ENCODE peak calls at places on chromosome 3, in nine cellular contexts. F, I, U, V, K, B, Z, J and N are unnamed samples. For H3K27me3, the result is how much of the 10 kb centered on the place peaks cover.

GRCh38 chr3:82012775-82013174 is 251.3 kb upstream of the GBE1 start:
- DNase-seq in F (no peak), I (no peak), U (no peak), V (no peak), K (no peak), B (no peak), Z (no peak), J (no peak), N (peak)

GRCh38 chr3:149258298-149258697 is 36.7 kb upstream of the CP start:
- DNase-seq in F (no peak), I (no peak), U (peak), V (no peak), K (no peak), B (no peak), Z (peak), J (peak), N (no peak)

GRCh38 chr3:54042259-54042823 is 80.0 kb upstream of the CACNA2D3 start:
- DNase-seq in F (peak), I (no peak), U (no peak), V (no peak), K (no peak), B (no peak), Z (no peak), J (no peak), N (peak)

GRCh38 chr3:190101320-190102117 is 19.2 kb downstream of the P3H2 start:
- DNase-seq in F (no peak), I (no peak), U (peak), V (peak), K (no peak), B (no peak), Z (no peak), J (no peak), N (no peak)

GRCh38 chr3:24471480-24471879 is 23.2 kb downstream of the THRB start:
- DNase-seq in F (no peak), I (no peak), U (no peak), V (no peak), K (no peak), B (no peak), Z (no peak), J (no peak), N (no peak)

GRCh38 chr3:132536442-132537153 is 60.5 kb upstream of the ACKR4 start:
- DNase-seq in F (no peak), I (no peak), U (no peak), V (peak), K (no peak), B (no peak), Z (no peak), J (no peak), N (peak)

GRCh38 chr3:127796045-127796720 is 26.1 kb downstream of the MGLL start:
- DNase-seq in F (no peak), I (no peak), U (no peak), V (no peak), K (no peak), B (no peak), Z (no peak), J (no peak), N (no peak)

GRCh38 chr3:152177757-152178156 is 91.0 kb upstream of the MBNL1 start:
- DNase-seq in F (no peak), I (no peak), U (no peak), V (peak), K (no peak), B (no peak), Z (no peak), J (no peak), N (no peak)

GRCh38 chr3:52026016-52026415 is 30.3 kb upstream of the RPL29 start:
- DNase-seq in F (no peak), I (no peak), U (no peak), V (no peak), K (no peak), B (no peak), Z (no peak), J (no peak), N (no peak)

GRCh38 chr3:73451276-73451973 is 173.3 kb downstream of the PDZRN3 start:
- DNase-seq in F (no peak), I (peak), U (no peak), V (no peak), K (no peak), B (no peak), Z (no peak), J (no peak), N (no peak)

GRCh38 chr3:16102905-16103364 is 71.5 kb upstream of the GALNT15 start:
- DNase-seq in F (peak), I (no peak), U (peak), V (peak), K (no peak), B (peak), Z (no peak), J (no peak), N (peak)

GRCh38 chr3:126880898-126881297 is 102.0 kb upstream of the PLXNA1 start:
- DNase-seq in F (no peak), I (no peak), U (no peak), V (no peak), K (no peak), B (no peak), Z (no peak), J (no peak), N (no peak)

GRCh38 chr3:128503164-128503651 is 10.2 kb upstream of the GATA2 start:
- DNase-seq in F (no peak), I (no peak), U (no peak), V (no peak), K (no peak), B (no peak), Z (no peak), J (no peak), N (no peak)

GRCh38 chr3:75906555-75907112 is 121.3 kb upstream of the ZNF717 start:
- DNase-seq in F (peak), I (no peak), U (peak), V (peak), K (no peak), B (peak), Z (no peak), J (no peak), N (peak)

GRCh38 chr3:139433089-139433488 is 43.2 kb downstream of the RBP2 start:
- DNase-seq in F (no peak), I (no peak), U (no peak), V (no peak), K (no peak), B (no peak), Z (no peak), J (no peak), N (no peak)

GRCh38 chr3:73365756-73366397 is 258.9 kb downstream of the PDZRN3 start:
- DNase-seq in F (no peak), I (no peak), U (peak), V (peak), K (peak), B (peak), Z (peak), J (peak), N (no peak)

GRCh38 chr3:46524832-46525231 is 27.1 kb downstream of the RTP3 start:
- DNase-seq in F (no peak), I (no peak), U (no peak), V (no peak), K (no peak), B (no peak), Z (no peak), J (no peak), N (no peak)

GRCh38 chr3:45635475-45636256 is 41.1 kb downstream of the LIMD1 start:
- DNase-seq in F (peak), I (no peak), U (peak), V (peak), K (no peak), B (peak), Z (no peak), J (no peak), N (peak)

GRCh38 chr3:167066977-167067843 is 312.9 kb downstream of the ZBBX start:
- DNase-seq in F (no peak), I (no peak), U (no peak), V (no peak), K (no peak), B (no peak), Z (no peak), J (no peak), N (no peak)

GRCh38 chr3:155219106-155219505 is 74.4 kb downstream of the STRIT1 start:
- DNase-seq in F (no peak), I (no peak), U (no peak), V (no peak), K (no peak), B (no peak), Z (no peak), J (no peak), N (peak)

GRCh38 chr3:35674451-35675109 is 35.3 kb downstream of the ARPP21 start:
- DNase-seq in F (no peak), I (no peak), U (no peak), V (no peak), K (no peak), B (no peak), Z (no peak), J (no peak), N (no peak)

GRCh38 chr3:180564676-180565075 is 37.3 kb upstream of the TTC14 start:
- DNase-seq in F (no peak), I (no peak), U (no peak), V (no peak), K (no peak), B (no peak), Z (no peak), J (no peak), N (no peak)

GRCh38 chr3:152356870-152357276 is 88.1 kb downstream of the MBNL1 start:
- DNase-seq in F (no peak), I (no peak), U (no peak), V (no peak), K (no peak), B (no peak), Z (no peak), J (no peak), N (no peak)

GRCh38 chr3:49244589-49245205 is 32.3 kb downstream of the C3orf62 start:
- DNase-seq in F (peak), I (no peak), U (no peak), V (no peak), K (no peak), B (no peak), Z (no peak), J (no peak), N (peak)

GRCh38 chr3:132343018-132343612 is 25.9 kb downstream of the ACP3 start:
- DNase-seq in F (peak), I (peak), U (peak), V (peak), K (peak), B (peak), Z (peak), J (no peak), N (peak)

GRCh38 chr3:127011270-127011992 is 28.5 kb downstream of the PLXNA1 start:
- DNase-seq in F (no peak), I (no peak), U (no peak), V (no peak), K (no peak), B (no peak), Z (peak), J (no peak), N (no peak)

DNA sequence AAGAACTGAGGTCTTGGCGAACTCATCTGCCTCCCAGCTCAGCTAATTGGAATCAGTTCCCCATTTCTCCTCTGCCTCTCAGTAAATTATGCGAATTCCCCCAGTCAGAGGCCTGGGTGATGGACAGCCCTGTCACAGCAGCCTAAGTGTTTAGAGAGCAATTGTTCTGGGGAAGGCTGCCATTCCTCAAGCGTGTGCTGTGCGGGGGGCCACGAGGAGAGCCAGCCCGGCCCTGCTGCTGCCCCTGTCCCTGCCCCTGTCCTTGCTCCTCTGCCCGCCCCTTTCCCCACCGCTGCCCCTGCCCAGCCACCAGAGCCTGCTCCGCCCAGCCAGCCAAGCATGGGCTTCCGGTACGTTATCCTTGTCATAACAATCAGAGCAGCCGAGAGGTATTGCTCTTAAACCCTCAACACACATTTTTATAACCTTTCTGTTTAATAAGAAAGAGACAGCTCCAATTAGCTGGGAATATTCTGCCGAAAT is 12.2 kb upstream of the CACNA2D2 start:
- DNase-seq in F (no peak), I (no peak), U (peak), V (no peak), K (peak), B (no peak), Z (peak), J (no peak), N (no peak)
- H3K27me3 ChIP-seq in F (under half), I (under half), U (under half), V (under half), K (under half), B (half or more), Z (under half), J (under half), N (under half)

GRCh38 chr3:134559591-134559990 is 73.7 kb downstream of the CEP63 start:
- DNase-seq in F (no peak), I (no peak), U (no peak), V (no peak), K (no peak), B (no peak), Z (no peak), J (no peak), N (no peak)
- TF ChIP-seq CTCF in F (no peak), I (no peak), U (no peak), V (no peak), K (no peak), B (no peak), Z (no peak), J (no peak), N (no peak)

GRCh38 chr3:112619295-112619694 is 21.6 kb downstream of the CCDC80 start:
- DNase-seq in F (peak), I (no peak), U (no peak), V (peak), K (no peak), B (no peak), Z (no peak), J (no peak), N (peak)
- H3K4me3 ChIP-seq in F (no peak), I (no peak), U (no peak), V (no peak), K (no peak), B (no peak), Z (no peak), J (no peak), N (no peak)

GRCh38 chr3:43995078-43995928 is 246.4 kb upstream of the TOPAZ1 start:
- DNase-seq in F (peak), I (no peak), U (no peak), V (peak), K (no peak), B (no peak), Z (no peak), J (no peak), N (peak)
- H3K27me3 ChIP-seq in F (under half), I (half or more), U (under half), V (under half), K (half or more), B (half or more), Z (half or more), J (half or more), N (under half)

GRCh38 chr3:197302696-197303341 is 4.4 kb upstream of the DLG1 start:
- DNase-seq in F (peak), I (no peak), U (peak), V (peak), K (no peak), B (no peak), Z (no peak), J (no peak), N (peak)
- TF ChIP-seq CTCF in F (no peak), I (no peak), U (peak), V (no peak), K (no peak), B (no peak), Z (no peak), J (no peak), N (no peak)

DNA sequence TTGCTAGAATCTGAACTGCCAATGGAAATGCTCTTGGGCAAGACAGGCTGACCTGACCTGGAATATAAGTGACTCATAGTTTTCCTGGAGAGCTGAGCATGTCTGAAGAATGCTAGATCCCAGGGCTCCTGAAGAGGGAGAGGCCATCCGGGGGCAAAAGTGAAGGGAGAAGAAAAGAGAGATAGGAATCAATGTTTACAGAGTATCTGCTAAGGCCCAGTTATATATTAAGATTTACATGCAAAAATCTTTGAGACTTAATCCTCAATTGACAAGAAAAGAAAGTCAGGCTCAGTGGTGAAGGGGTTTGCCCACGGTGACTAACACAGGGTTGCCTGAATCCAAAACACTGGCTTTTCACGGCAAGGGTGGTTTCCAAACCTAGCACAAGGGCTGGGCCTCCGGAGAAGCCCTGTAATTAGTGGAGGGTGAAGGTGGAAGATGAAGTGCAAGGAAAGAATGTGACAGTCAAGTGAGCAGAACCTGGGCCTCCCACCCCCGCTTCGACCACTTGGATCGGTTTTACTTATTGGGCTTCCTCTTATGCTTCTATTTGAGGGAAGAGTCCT is 91.7 kb upstream of the FGF12 start:
- DNase-seq in F (peak), I (no peak), U (peak), V (peak), K (peak), B (no peak), Z (no peak), J (no peak), N (peak)
- H3K4me3 ChIP-seq in F (no peak), I (no peak), U (no peak), V (no peak), K (no peak), B (no peak), Z (no peak), J (no peak), N (no peak)

GRCh38 chr3:169243579-169243978 is 419.9 kb downstream of the MECOM start:
- DNase-seq in F (no peak), I (no peak), U (no peak), V (no peak), K (no peak), B (no peak), Z (no peak), J (no peak), N (no peak)
- H3K27me3 ChIP-seq in F (under half), I (under half), U (under half), V (under half), K (under half), B (under half), Z (under half), J (under half), N (under half)

GRCh38 chr3:50355829-50356552 is 3.3 kb downstream of the TMEM115 start:
- DNase-seq in F (no peak), I (peak), U (no peak), V (no peak), K (no peak), B (no peak), Z (no peak), J (no peak), N (no peak)
- TF ChIP-seq CTCF in F (no peak), I (no peak), U (peak), V (no peak), K (no peak), B (no peak), Z (no peak), J (no peak), N (no peak)

DNA sequence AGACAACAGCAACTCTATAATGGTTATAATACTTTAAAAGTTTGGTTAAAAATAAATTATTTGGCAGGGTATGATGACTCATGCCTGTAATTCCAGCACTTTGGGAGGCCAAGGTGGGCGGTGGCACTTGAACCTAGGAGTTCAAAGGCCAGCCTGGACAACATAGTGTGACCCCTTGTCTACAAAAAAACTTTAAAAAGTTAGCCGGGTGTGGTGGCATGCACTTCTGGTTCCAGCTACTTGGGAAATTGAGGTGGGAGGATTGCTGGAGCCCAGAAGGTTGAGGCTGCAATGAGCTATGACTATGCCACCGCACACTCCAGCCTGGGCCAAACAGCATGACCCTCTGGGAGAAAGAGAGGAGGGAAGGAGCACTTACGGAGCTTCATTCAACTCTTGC is 7.7 kb upstream of the TRPC1 start:
- DNase-seq in F (no peak), I (no peak), U (no peak), V (no peak), K (no peak), B (no peak), Z (no peak), J (no peak), N (no peak)
- H3K4me3 ChIP-seq in F (no peak), I (no peak), U (no peak), V (no peak), K (no peak), B (no peak), Z (no peak), J (no peak), N (no peak)

DNA sequence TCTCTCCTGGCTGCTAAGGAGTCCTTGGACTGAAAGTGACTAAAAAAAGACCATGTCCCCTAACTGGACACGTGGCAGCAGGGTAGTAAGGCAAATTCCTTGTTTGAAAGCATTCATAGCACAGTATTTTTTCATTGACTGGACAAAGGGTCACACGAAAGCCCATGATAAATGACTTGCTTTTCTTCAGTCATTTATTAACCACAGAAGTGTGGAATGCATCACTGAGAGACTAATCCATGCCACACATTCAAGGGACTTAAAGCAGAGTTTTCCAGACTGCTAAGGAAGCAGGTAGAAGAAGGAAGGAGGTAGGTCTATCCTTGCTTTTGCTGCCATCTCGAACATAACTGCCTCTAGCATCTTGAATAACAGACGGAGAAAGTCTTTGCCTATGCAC is 31.2 kb downstream of the CASR start:
- DNase-seq in F (no peak), I (no peak), U (no peak), V (no peak), K (no peak), B (no peak), Z (no peak), J (no peak), N (no peak)
- H3K27me3 ChIP-seq in F (under half), I (under half), U (under half), V (under half), K (under half), B (under half), Z (under half), J (under half), N (under half)